ENCODE peak calls at places on chromosomes 16 and 17, in nine cellular contexts. T is heart left ventricle, Z is tibial nerve, X is A549, L is body of pancreas, Y is sigmoid colon, I is endothelial cell of umbilical vein, H is transverse colon, N is HepG2. A is an unnamed sample. For H3K4me1 and H3K9me3, the result is how much of the 10 kb centered on the place peaks cover.

GRCh38 chr17:55093358-55093757 is 124.8 kb downstream of the STXBP4 start:
- DNase-seq in T (no peak), Z (no peak), X (no peak), L (no peak), Y (no peak), I (no peak), H (no peak), N (no peak), A (no peak)

GRCh38 chr16:78324649-78325274 is 225.3 kb downstream of the WWOX start:
- DNase-seq in T (no peak), Z (no peak), X (no peak), L (no peak), Y (no peak), I (peak), H (no peak), N (peak), A (no peak)

GRCh38 chr17:58329035-58329807 is 626 bp upstream of the TSPOAP1 start:
- DNase-seq in T (no peak), Z (no peak), X (no peak), L (no peak), Y (no peak), I (no peak), H (peak), N (peak), A (no peak)

GRCh38 chr17:82720204-82720603 is 3.7 kb downstream of the FN3KRP start:
- DNase-seq in T (no peak), Z (no peak), X (no peak), L (no peak), Y (no peak), I (no peak), H (no peak), N (no peak), A (no peak)

GRCh38 chr17:12859520-12859919 is 70.2 kb downstream of the ARHGAP44 start:
- DNase-seq in T (no peak), Z (no peak), X (no peak), L (no peak), Y (no peak), I (no peak), H (no peak), N (no peak), A (no peak)

GRCh38 chr17:66347661-66348604 is 45.5 kb downstream of the PRKCA start:
- DNase-seq in T (no peak), Z (no peak), X (peak), L (no peak), Y (no peak), I (no peak), H (peak), N (peak), A (no peak)

GRCh38 chr17:44829558-44830358 is at the start of gene GJC1:
- DNase-seq in T (peak), Z (no peak), X (peak), L (no peak), Y (peak), I (peak), H (peak), N (no peak), A (no peak)

GRCh38 chr17:45050680-45051059 is 762 bp downstream of the DCAKD start:
- DNase-seq in T (no peak), Z (no peak), X (peak), L (peak), Y (no peak), I (peak), H (peak), N (peak), A (no peak)

GRCh38 chr17:43842975-43843325 is 4.0 kb upstream of the CD300LG start:
- DNase-seq in T (no peak), Z (no peak), X (no peak), L (no peak), Y (no peak), I (no peak), H (no peak), N (no peak), A (no peak)

GRCh38 chr17:10316986-10317834 is 55.6 kb downstream of the MYH13 start:
- DNase-seq in T (peak), Z (no peak), X (peak), L (peak), Y (peak), I (no peak), H (peak), N (peak), A (peak)

GRCh38 chr17:75110307-75110937 is 653 bp downstream of the ARMC7 start:
- DNase-seq in T (no peak), Z (no peak), X (peak), L (peak), Y (no peak), I (no peak), H (peak), N (no peak), A (no peak)

GRCh38 chr17:57552114-57552601 is 192.9 kb downstream of the CCDC182 start:
- DNase-seq in T (no peak), Z (no peak), X (no peak), L (no peak), Y (no peak), I (no peak), H (peak), N (no peak), A (no peak)

GRCh38 chr16:57019746-57020145 is 30.4 kb downstream of the NLRC5 start:
- DNase-seq in T (no peak), Z (no peak), X (no peak), L (no peak), Y (peak), I (no peak), H (no peak), N (no peak), A (no peak)

GRCh38 chr16:9107025-9107970 is 15.9 kb downstream of the HAPSTR1 start:
- DNase-seq in T (no peak), Z (no peak), X (no peak), L (no peak), Y (no peak), I (no peak), H (no peak), N (no peak), A (peak)

GRCh38 chr17:40443196-40443987 is at the start of gene IGFBP4:
- DNase-seq in T (peak), Z (peak), X (peak), L (peak), Y (peak), I (peak), H (peak), N (peak), A (peak)

GRCh38 chr17:19457830-19458271 is 46.8 kb downstream of the RNF112 start:
- DNase-seq in T (no peak), Z (no peak), X (no peak), L (no peak), Y (no peak), I (no peak), H (no peak), N (no peak), A (no peak)

GRCh38 chr17:9436629-9437028 is 139.0 kb downstream of the STX8 start:
- DNase-seq in T (no peak), Z (no peak), X (no peak), L (no peak), Y (no peak), I (no peak), H (no peak), N (no peak), A (no peak)

GRCh38 chr16:27841911-27842310 is 221.6 kb downstream of the GSG1L start:
- DNase-seq in T (no peak), Z (no peak), X (no peak), L (no peak), Y (peak), I (no peak), H (no peak), N (no peak), A (no peak)

GRCh38 chr17:78131172-78132085 is 858 bp downstream of the TMC8 start:
- DNase-seq in T (no peak), Z (no peak), X (no peak), L (no peak), Y (no peak), I (no peak), H (peak), N (no peak), A (no peak)

GRCh38 chr16:7867831-7868230 is 535.2 kb downstream of the RBFOX1 start:
- DNase-seq in T (no peak), Z (no peak), X (no peak), L (no peak), Y (no peak), I (no peak), H (no peak), N (no peak), A (no peak)

GRCh38 chr17:62653002-62653830 is 25.7 kb downstream of the MRC2 start:
- DNase-seq in T (peak), Z (no peak), X (peak), L (peak), Y (peak), I (peak), H (peak), N (no peak), A (no peak)

GRCh38 chr17:3894927-3895343 is 2.1 kb upstream of the CAMKK1 start:
- DNase-seq in T (peak), Z (no peak), X (peak), L (peak), Y (no peak), I (peak), H (peak), N (no peak), A (peak)

GRCh38 chr16:13307861-13308260 is 406.5 kb downstream of the SHISA9 start:
- DNase-seq in T (no peak), Z (no peak), X (no peak), L (no peak), Y (no peak), I (no peak), H (no peak), N (no peak), A (no peak)

GRCh38 chr17:19342611-19343255 is 19.8 kb downstream of the B9D1 start:
- DNase-seq in T (no peak), Z (no peak), X (peak), L (no peak), Y (peak), I (no peak), H (no peak), N (no peak), A (no peak)

GRCh38 chr16:6510261-6510660 is 822.4 kb upstream of the RBFOX1 start:
- DNase-seq in T (no peak), Z (no peak), X (no peak), L (no peak), Y (no peak), I (no peak), H (no peak), N (no peak), A (no peak)

GRCh38 chr17:39058524-39058923 is 91.3 kb upstream of the FBXO47 start:
- DNase-seq in T (no peak), Z (no peak), X (no peak), L (no peak), Y (no peak), I (no peak), H (no peak), N (no peak), A (no peak)

GRCh38 chr17:72527819-72528218 is 407.0 kb downstream of the SOX9 start:
- DNase-seq in T (no peak), Z (no peak), X (no peak), L (no peak), Y (no peak), I (no peak), H (no peak), N (no peak), A (no peak)

GRCh38 chr16:71784093-71784492 is 24.5 kb downstream of the AP1G1 start:
- DNase-seq in T (no peak), Z (no peak), X (no peak), L (no peak), Y (no peak), I (no peak), H (no peak), N (no peak), A (no peak)

GRCh38 chr17:48477235-48477634 is 47.2 kb upstream of the SKAP1 start:
- DNase-seq in T (no peak), Z (no peak), X (no peak), L (no peak), Y (no peak), I (no peak), H (no peak), N (no peak), A (no peak)

GRCh38 chr17:40097931-40098845 is 2.2 kb downstream of the NR1D1 start:
- DNase-seq in T (peak), Z (peak), X (no peak), L (peak), Y (peak), I (peak), H (peak), N (peak), A (peak)

GRCh38 chr16:18037051-18037450 is 299.5 kb downstream of the NPIPA8 start:
- DNase-seq in T (no peak), Z (no peak), X (no peak), L (no peak), Y (no peak), I (no peak), H (no peak), N (no peak), A (no peak)

GRCh38 chr16:72312862-72313261 is 140.9 kb upstream of the PMFBP1 start:
- DNase-seq in T (no peak), Z (no peak), X (no peak), L (no peak), Y (no peak), I (no peak), H (no peak), N (no peak), A (no peak)

GRCh38 chr16:89607453-89607852 is 6.0 kb upstream of the DPEP1 start:
- DNase-seq in T (no peak), Z (no peak), X (no peak), L (no peak), Y (no peak), I (no peak), H (no peak), N (no peak), A (no peak)

GRCh38 chr16:50252082-50252611 is 14.2 kb upstream of the ADCY7 start:
- DNase-seq in T (no peak), Z (no peak), X (no peak), L (no peak), Y (no peak), I (no peak), H (no peak), N (no peak), A (no peak)

GRCh38 chr17:81509687-81510523 is 2.7 kb downstream of the ACTG1 start:
- DNase-seq in T (no peak), Z (no peak), X (peak), L (no peak), Y (no peak), I (peak), H (no peak), N (no peak), A (no peak)

GRCh38 chr16:8644513-8645140 is 23.1 kb downstream of the METTL22 start:
- DNase-seq in T (peak), Z (no peak), X (no peak), L (no peak), Y (no peak), I (no peak), H (no peak), N (no peak), A (no peak)

GRCh38 chr16:23597003-23597756 is 1.1 kb upstream of the NDUFAB1 start:
- DNase-seq in T (no peak), Z (no peak), X (peak), L (peak), Y (peak), I (peak), H (peak), N (peak), A (peak)

GRCh38 chr17:28518578-28518977 is 12.4 kb downstream of the FOXN1 start:
- DNase-seq in T (no peak), Z (no peak), X (no peak), L (no peak), Y (no peak), I (no peak), H (no peak), N (no peak), A (no peak)

GRCh38 chr16:29975811-29976511 is 2.3 kb downstream of the TAOK2 start:
- DNase-seq in T (peak), Z (no peak), X (no peak), L (no peak), Y (no peak), I (peak), H (no peak), N (no peak), A (no peak)

GRCh38 chr16:70784692-70785317 is 16.2 kb downstream of the VAC14 start:
- DNase-seq in T (no peak), Z (no peak), X (no peak), L (no peak), Y (no peak), I (no peak), H (no peak), N (no peak), A (no peak)

DNA sequence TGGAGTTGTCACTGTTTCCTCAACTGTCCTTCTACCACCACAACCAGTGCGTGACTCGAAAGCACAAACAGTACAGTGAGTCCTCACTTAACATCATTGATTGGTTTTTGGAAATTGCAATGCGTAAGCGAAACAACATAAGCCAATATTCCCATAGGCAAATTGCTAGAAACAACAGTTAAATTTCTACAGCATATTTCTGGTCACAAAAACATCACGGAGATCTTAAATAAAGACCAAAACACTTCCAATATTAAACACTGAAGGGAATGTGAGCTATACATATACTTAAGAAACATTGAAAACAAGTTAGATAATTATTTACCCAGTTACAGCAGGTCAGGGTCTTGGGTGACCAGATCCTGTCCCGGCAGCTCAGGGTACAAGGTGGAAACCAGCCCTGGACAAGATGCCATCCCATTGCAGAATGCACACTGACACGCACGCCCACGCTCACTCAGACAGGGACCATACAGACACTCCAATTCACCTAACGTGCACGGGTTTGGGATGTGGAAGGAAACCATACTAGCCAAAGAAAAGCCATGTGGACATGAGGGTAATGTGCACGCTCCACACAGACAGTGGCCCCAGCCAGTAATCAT is 4.7 kb downstream of the SLC13A5 start:
- DNase-seq in T (no peak), Z (no peak), X (no peak), L (no peak), Y (no peak), I (no peak), H (no peak), N (no peak), A (no peak)
- TF ChIP-seq POLR2A in T (no peak), Z (no peak), X (no peak), L (no peak), Y (no peak), I (no peak), H (no peak), N (peak), A (no peak)

GRCh38 chr17:42675348-42675983 is 1.3 kb downstream of the PLEKHH3 start:
- DNase-seq in T (peak), Z (no peak), X (no peak), L (peak), Y (no peak), I (no peak), H (peak), N (no peak), A (no peak)

GRCh38 chr17:42677921-42678781 is 1.4 kb upstream of the PLEKHH3 start:
- DNase-seq in T (peak), Z (peak), X (peak), L (peak), Y (peak), I (peak), H (peak), N (peak), A (peak)

GRCh38 chr17:42677012-42677857 is 441 bp upstream of the PLEKHH3 start:
- DNase-seq in T (peak), Z (peak), X (peak), L (peak), Y (peak), I (peak), H (peak), N (peak), A (peak)

GRCh38 chr17:42675984-42676423 is 790 bp downstream of the PLEKHH3 start:
- DNase-seq in T (peak), Z (no peak), X (peak), L (peak), Y (peak), I (peak), H (peak), N (no peak), A (peak)

GRCh38 chr17:42676424-42677011 is at the start of gene PLEKHH3:
- DNase-seq in T (no peak), Z (no peak), X (no peak), L (no peak), Y (no peak), I (no peak), H (no peak), N (no peak), A (no peak)
- H3K4me1 ChIP-seq in T (under half), Z (under half), X (half or more), L (half or more), Y (half or more), I (under half), H (half or more), N (under half), A (half or more)

DNA sequence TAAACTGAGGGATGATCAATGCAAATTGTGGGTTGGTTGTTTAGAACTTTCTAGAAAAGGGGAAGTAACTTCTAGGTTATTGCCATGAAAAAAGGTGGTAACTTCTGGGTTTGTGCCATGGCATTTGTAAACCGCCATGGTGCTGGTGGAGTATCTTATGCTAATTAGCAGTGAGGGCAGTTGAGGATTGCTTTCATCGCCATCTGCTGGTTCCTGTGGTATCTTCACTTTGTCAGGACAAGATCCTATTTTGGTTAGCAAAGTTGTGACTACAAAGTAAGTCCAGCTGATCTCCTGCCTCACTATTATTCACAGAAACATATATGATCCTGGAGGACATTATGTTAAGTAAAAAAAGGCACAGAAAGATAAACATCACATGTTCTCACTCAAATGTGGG is 1332.3 kb downstream of the CDH11 start:
- DNase-seq in T (no peak), Z (no peak), X (peak), L (peak), Y (no peak), I (peak), H (no peak), N (no peak), A (no peak)
- H3K9me3 ChIP-seq in T (under half), Z (under half), X (under half), L (under half), Y (under half), I (under half), H (under half), N (half or more), A (under half)

GRCh38 chr16:55588799-55589198 is 22.3 kb downstream of the CAPNS2 start:
- DNase-seq in T (no peak), Z (no peak), X (no peak), L (no peak), Y (no peak), I (no peak), H (no peak), N (no peak), A (no peak)
- TF ChIP-seq POLR2A in T (no peak), Z (no peak), X (no peak), L (no peak), Y (no peak), I (no peak), H (no peak), N (no peak), A (no peak)

GRCh38 chr16:67480833-67481560 is at the start of gene ATP6V0D1:
- DNase-seq in T (peak), Z (peak), X (peak), L (peak), Y (peak), I (peak), H (peak), N (peak), A (peak)
- H3K4me1 ChIP-seq in T (under half), Z (under half), X (under half), L (half or more), Y (under half), I (under half), H (under half), N (half or more), A (under half)

DNA sequence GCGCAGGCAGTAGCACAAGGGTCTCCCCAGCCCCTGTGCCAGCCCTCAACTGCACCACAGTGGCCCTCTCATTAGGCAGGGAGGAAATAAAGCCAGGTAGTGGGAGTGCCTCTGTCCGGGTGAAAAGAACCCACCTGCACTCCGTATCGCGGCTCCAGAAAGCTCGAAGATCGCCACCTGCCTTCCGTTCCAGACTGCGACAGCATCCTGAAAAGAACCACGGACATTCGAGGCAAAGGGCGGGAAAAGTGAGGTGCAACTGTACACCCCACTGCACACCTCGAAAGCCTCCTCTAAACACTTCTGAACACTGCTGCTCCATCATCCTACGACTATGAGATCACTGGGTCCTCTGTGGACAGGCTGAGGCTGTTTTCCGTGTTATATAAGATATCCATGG is 28.7 kb downstream of the IFT140 start:
- DNase-seq in T (no peak), Z (no peak), X (peak), L (no peak), Y (no peak), I (no peak), H (no peak), N (no peak), A (no peak)
- H3K9me3 ChIP-seq in T (under half), Z (under half), X (under half), L (under half), Y (under half), I (under half), H (under half), N (under half), A (under half)

A was measured in gastrocnemius medialis.